ENCODE peak calls at places on chromosomes 7 and 10, in six cellular contexts. M is fibroblast of lung, H is ovary, Z is PC-3, D is AG04450, Y is A549. U is an unnamed sample.
A peak's percentile ranks its signal among the peaks of the same experiment; 100 is the strongest.

GRCh38 chr7:110253083-110253482 is 837.8 kb upstream of the LRRN3 start:
- DNase-seq in M (peak; percentile 68), H (no peak), Z (no peak), D (no peak), Y (no peak), U (no peak)

GRCh38 chr10:110733256-110733952 is 89.3 kb downstream of the RBM20 start:
- DNase-seq in M (peak; percentile 14), H (no peak), Z (peak; percentile 16), D (no peak), Y (no peak), U (no peak)

GRCh38 chr7:73436031-73436929 is 2.7 kb downstream of the FZD9 start:
- DNase-seq in M (no peak), H (no peak), Z (peak; percentile 55), D (no peak), Y (peak; percentile 58), U (no peak)

GRCh38 chr7:131819891-131820290 is 263.5 kb upstream of the PODXL start:
- DNase-seq in M (no peak), H (no peak), Z (no peak), D (no peak), Y (no peak), U (no peak)

GRCh38 chr7:158663428-158663741 is 41.2 kb downstream of the NCAPG2 start:
- DNase-seq in M (no peak), H (no peak), Z (no peak), D (no peak), Y (no peak), U (no peak)

GRCh38 chr10:18159596-18159995 is 19.4 kb downstream of the CACNB2 start:
- DNase-seq in M (peak; percentile 77), H (no peak), Z (no peak), D (no peak), Y (no peak), U (no peak)

GRCh38 chr10:4033341-4033896 is 248.4 kb upstream of the KLF6 start:
- DNase-seq in M (no peak), H (no peak), Z (no peak), D (no peak), Y (no peak), U (no peak)

GRCh38 chr7:94584113-94584512 is 71.8 kb downstream of the SGCE start:
- DNase-seq in M (peak; percentile 57), H (no peak), Z (peak; percentile 74), D (no peak), Y (no peak), U (no peak)

GRCh38 chr10:80684217-80684616 is 146.5 kb downstream of the SH2D4B start:
- DNase-seq in M (peak; percentile 3), H (no peak), Z (peak; percentile 13), D (no peak), Y (peak; percentile 48), U (no peak)

GRCh38 chr7:100865971-100866720 is 1.0 kb upstream of the TRIP6 start:
- DNase-seq in M (peak; percentile 29), H (peak; percentile 85), Z (peak; percentile 87), D (no peak), Y (no peak), U (no peak)

GRCh38 chr10:89894051-89894450 is 192.7 kb downstream of the KIF20B start:
- DNase-seq in M (no peak), H (no peak), Z (no peak), D (no peak), Y (no peak), U (no peak)

GRCh38 chr7:47153571-47153970 is 428.3 kb downstream of the TNS3 start:
- DNase-seq in M (no peak), H (peak; percentile 28), Z (no peak), D (no peak), Y (no peak), U (no peak)

GRCh38 chr10:69861251-69862240 is 59.8 kb downstream of the COL13A1 start:
- DNase-seq in M (peak; percentile 83), H (no peak), Z (peak; percentile 99), D (no peak), Y (peak; percentile 59), U (no peak)

GRCh38 chr10:20970044-20970443 is 72.9 kb upstream of the NEBL start:
- DNase-seq in M (peak; percentile 69), H (no peak), Z (peak; percentile 76), D (no peak), Y (no peak), U (no peak)

GRCh38 chr7:50620418-50620817 is 55.2 kb upstream of the DDC start:
- DNase-seq in M (no peak), H (no peak), Z (no peak), D (no peak), Y (no peak), U (no peak)

GRCh38 chr10:73840403-73841301 is 29.3 kb upstream of the NDST2 start:
- DNase-seq in M (no peak), H (no peak), Z (no peak), D (no peak), Y (no peak), U (no peak)

GRCh38 chr7:44808914-44809393 is 12.5 kb downstream of the PPIA start:
- DNase-seq in M (no peak), H (no peak), Z (no peak), D (no peak), Y (peak; percentile 42), U (no peak)

GRCh38 chr7:151876112-151876898 is 610 bp downstream of the PRKAG2 start:
- DNase-seq in M (peak; percentile 21), H (peak; percentile 85), Z (peak; percentile 24), D (no peak), Y (peak; percentile 38), U (peak; percentile 87)

GRCh38 chr10:111656066-111656465 is 527.5 kb downstream of the GPAM start:
- DNase-seq in M (no peak), H (no peak), Z (no peak), D (no peak), Y (no peak), U (no peak)

GRCh38 chr10:50972591-50972990 is 87.2 kb upstream of the A1CF start:
- DNase-seq in M (no peak), H (no peak), Z (no peak), D (no peak), Y (no peak), U (no peak)

GRCh38 chr7:183907-184767 is 8.2 kb upstream of the FAM20C start:
- DNase-seq in M (no peak), H (no peak), Z (no peak), D (no peak), Y (no peak), U (no peak)

DNA sequence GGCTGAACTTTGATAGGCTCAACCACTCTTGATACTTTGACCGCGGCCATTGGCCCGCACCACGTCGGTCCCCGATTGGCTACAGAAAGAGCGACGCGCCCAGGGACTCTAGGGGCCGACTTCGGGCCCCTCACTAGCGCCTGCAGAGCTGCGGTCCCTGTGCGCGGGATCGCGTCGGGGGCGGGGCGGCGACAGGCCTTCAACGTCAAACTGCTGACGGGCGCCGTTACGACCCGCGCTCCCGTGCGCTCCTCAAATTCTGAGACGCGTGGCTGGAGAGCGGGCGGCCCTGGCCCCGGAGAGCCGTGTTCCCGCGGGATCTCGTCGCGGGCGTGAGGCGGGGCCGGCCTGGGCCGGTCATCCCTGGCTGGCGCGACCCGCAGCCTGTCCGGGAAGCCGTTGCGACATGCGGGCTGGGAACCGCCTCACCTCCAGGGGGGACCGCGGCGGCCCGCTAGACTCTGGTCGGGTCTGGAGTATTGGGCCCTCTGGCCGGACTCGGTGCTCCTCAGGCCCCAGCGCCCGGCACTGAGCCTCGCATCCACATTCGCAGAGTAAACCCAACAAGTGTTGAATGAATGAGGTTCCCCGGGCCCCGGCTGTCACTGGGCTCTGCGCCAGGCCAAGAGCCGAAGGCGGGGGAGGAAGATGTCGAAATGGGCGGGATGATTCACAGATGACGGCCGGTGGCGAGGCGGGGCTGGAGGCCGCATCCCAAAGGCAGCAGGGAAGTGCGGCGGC is 644 bp upstream of the SLC25A28 start:
- DNase-seq in M (peak; percentile 96), H (peak; percentile 96), Z (peak; percentile 85), D (peak; percentile 85), Y (peak; percentile 96), U (peak; percentile 97)
- TF ChIP-seq CTCF in M (no peak), H (no peak), Z (no peak), D (no peak), Y (no peak), U (no peak)

GRCh38 chr7:52107355-52107754 is 790.7 kb upstream of the COBL start:
- DNase-seq in M (no peak), H (no peak), Z (no peak), D (no peak), Y (no peak), U (no peak)
- H3K4me3 ChIP-seq in M (no peak overlapping the region), H (no peak overlapping the region), Z (no peak overlapping the region), D (no peak overlapping the region), Y (no peak overlapping the region), U (no peak overlapping the region)

GRCh38 chr7:24054231-24054630 is 229.8 kb upstream of the NPY start:
- DNase-seq in M (no peak), H (no peak), Z (peak; percentile 50), D (no peak), Y (no peak), U (no peak)

GRCh38 chr7:24058953-24059352 is 225.0 kb upstream of the NPY start:
- DNase-seq in M (no peak), H (no peak), Z (no peak), D (no peak), Y (no peak), U (no peak)

GRCh38 chr7:24052572-24053223 is 231.3 kb upstream of the NPY start:
- DNase-seq in M (peak; percentile 70), H (no peak), Z (peak; percentile 87), D (peak; percentile 50), Y (no peak), U (no peak)

GRCh38 chr7:24059775-24060174 is 224.2 kb upstream of the NPY start:
- DNase-seq in M (no peak), H (no peak), Z (no peak), D (no peak), Y (no peak), U (no peak)

GRCh38 chr7:24057243-24057642 is 226.7 kb upstream of the NPY start:
- DNase-seq in M (no peak), H (no peak), Z (no peak), D (no peak), Y (no peak), U (no peak)
- TF ChIP-seq CTCF in M (no peak), H (no peak), Z (peak; percentile 43), D (peak; percentile 23), Y (no peak), U (no peak)

GRCh38 chr10:122194251-122194650 is 76.8 kb upstream of the BTBD16 start:
- DNase-seq in M (no peak), H (no peak), Z (no peak), D (no peak), Y (no peak), U (no peak)

GRCh38 chr10:122190553-122190952 is 80.5 kb upstream of the BTBD16 start:
- DNase-seq in M (no peak), H (no peak), Z (peak; percentile 24), D (no peak), Y (no peak), U (no peak)

GRCh38 chr10:122190151-122190550 is 80.9 kb upstream of the BTBD16 start:
- DNase-seq in M (no peak), H (no peak), Z (no peak), D (no peak), Y (no peak), U (no peak)

GRCh38 chr10:122189185-122189584 is 81.9 kb upstream of the BTBD16 start:
- DNase-seq in M (no peak), H (no peak), Z (no peak), D (no peak), Y (no peak), U (no peak)

DNA sequence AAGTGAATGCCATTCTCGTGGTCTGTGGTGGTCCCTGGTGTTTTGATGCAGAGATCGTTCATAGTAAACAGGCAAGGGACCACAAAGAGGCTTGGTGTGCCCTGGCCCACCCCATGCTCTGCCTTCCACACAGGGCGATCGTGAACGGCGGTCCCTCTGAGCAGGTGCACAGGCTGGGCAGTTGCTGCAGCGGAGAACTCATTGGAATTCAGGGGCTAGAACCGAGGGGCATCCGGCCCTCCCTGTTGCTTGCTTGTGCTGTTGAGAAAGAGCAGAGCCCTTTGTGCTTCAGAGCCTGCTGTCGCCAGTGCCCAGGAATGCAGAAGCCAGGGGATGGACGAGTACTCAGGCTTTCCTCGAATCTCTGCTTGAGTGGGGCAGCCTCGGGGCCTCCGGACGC is 79.0 kb upstream of the BTBD16 start:
- DNase-seq in M (no peak), H (no peak), Z (no peak), D (no peak), Y (no peak), U (no peak)
- H3K4me3 ChIP-seq in M (no peak overlapping the region), H (no peak overlapping the region), Z (no peak overlapping the region), D (no peak overlapping the region), Y (no peak overlapping the region), U (no peak overlapping the region)

U was measured in coronary artery.